ENCODE peak calls at places on chromosomes 3 and 15, in five cellular contexts. One of them, this sample, is unnamed. For H3K4me1, the result is how much of the 10 kb centered on the place peaks cover.

GRCh38 chr15:62739507-62739906 is 303.0 kb upstream of the TPM1 start:
- DNase-seq in GM23248: peak
- DNase-seq in ovary: no peak
- DNase-seq in A673: no peak
- DNase-seq in keratinocyte: no peak
- DNase-seq in this sample: no peak

GRCh38 chr3:172397716-172398405 is 50.4 kb downstream of the GHSR start:
- DNase-seq in GM23248: peak
- DNase-seq in ovary: no peak
- DNase-seq in A673: no peak
- DNase-seq in keratinocyte: no peak
- DNase-seq in this sample: no peak

GRCh38 chr3:185460719-185461350 is 38.0 kb downstream of the TMEM41A start:
- DNase-seq in GM23248: peak
- DNase-seq in ovary: no peak
- DNase-seq in A673: peak
- DNase-seq in keratinocyte: no peak
- DNase-seq in this sample: no peak

GRCh38 chr15:54884312-54884711 is 312.4 kb downstream of the RSL24D1 start:
- DNase-seq in GM23248: no peak
- DNase-seq in ovary: no peak
- DNase-seq in A673: no peak
- DNase-seq in keratinocyte: no peak
- DNase-seq in this sample: no peak

GRCh38 chr15:26971303-26972018 is 480 bp downstream of the GABRG3 start:
- DNase-seq in GM23248: no peak
- DNase-seq in ovary: no peak
- DNase-seq in A673: no peak
- DNase-seq in keratinocyte: no peak
- DNase-seq in this sample: peak

GRCh38 chr15:56616551-56616950 is 116.8 kb downstream of the ZNF280D start:
- DNase-seq in GM23248: peak
- DNase-seq in ovary: no peak
- DNase-seq in A673: no peak
- DNase-seq in keratinocyte: no peak
- DNase-seq in this sample: no peak

GRCh38 chr15:48936666-48937065 is 27.1 kb downstream of the SHC4 start:
- DNase-seq in GM23248: peak
- DNase-seq in ovary: no peak
- DNase-seq in A673: no peak
- DNase-seq in keratinocyte: no peak
- DNase-seq in this sample: no peak

GRCh38 chr3:4670352-4670751 is 177.2 kb downstream of the ITPR1 start:
- DNase-seq in GM23248: peak
- DNase-seq in ovary: no peak
- DNase-seq in A673: peak
- DNase-seq in keratinocyte: no peak
- DNase-seq in this sample: no peak

GRCh38 chr15:39530446-39531342 is 50.2 kb upstream of the THBS1 start:
- DNase-seq in GM23248: peak
- DNase-seq in ovary: no peak
- DNase-seq in A673: no peak
- DNase-seq in keratinocyte: no peak
- DNase-seq in this sample: no peak

GRCh38 chr15:63029701-63030100 is 12.8 kb upstream of the TPM1 start:
- DNase-seq in GM23248: peak
- DNase-seq in ovary: no peak
- DNase-seq in A673: no peak
- DNase-seq in keratinocyte: no peak
- DNase-seq in this sample: peak

GRCh38 chr3:184652465-184652864 is 59.4 kb downstream of the MAGEF1 start:
- DNase-seq in GM23248: no peak
- DNase-seq in ovary: no peak
- DNase-seq in A673: no peak
- DNase-seq in keratinocyte: peak
- DNase-seq in this sample: no peak

GRCh38 chr3:88623709-88624108 is 473.9 kb downstream of the C3orf38 start:
- DNase-seq in GM23248: no peak
- DNase-seq in ovary: no peak
- DNase-seq in A673: no peak
- DNase-seq in keratinocyte: no peak
- DNase-seq in this sample: no peak

GRCh38 chr15:101359365-101359947 is 64.4 kb upstream of the SNRPA1 start:
- DNase-seq in GM23248: peak
- DNase-seq in ovary: no peak
- DNase-seq in A673: no peak
- DNase-seq in keratinocyte: peak
- DNase-seq in this sample: no peak

GRCh38 chr3:139136459-139137190 is 91.9 kb upstream of the PRR23C start:
- DNase-seq in GM23248: no peak
- DNase-seq in ovary: no peak
- DNase-seq in A673: no peak
- DNase-seq in keratinocyte: no peak
- DNase-seq in this sample: no peak

GRCh38 chr15:100878601-100879000 is 1.0 kb upstream of the ALDH1A3 start:
- DNase-seq in GM23248: no peak
- DNase-seq in ovary: no peak
- DNase-seq in A673: no peak
- DNase-seq in keratinocyte: no peak
- DNase-seq in this sample: no peak

GRCh38 chr3:72340476-72341379 is 507.5 kb downstream of the SHQ1 start:
- DNase-seq in GM23248: peak
- DNase-seq in ovary: peak
- DNase-seq in A673: no peak
- DNase-seq in keratinocyte: no peak
- DNase-seq in this sample: no peak

GRCh38 chr15:58066042-58066867 is 744 bp upstream of the ALDH1A2 start:
- DNase-seq in GM23248: peak
- DNase-seq in ovary: peak
- DNase-seq in A673: peak
- DNase-seq in keratinocyte: no peak
- DNase-seq in this sample: peak

GRCh38 chr3:50323092-50323600 is 601 bp upstream of the HYAL2 start:
- DNase-seq in GM23248: no peak
- DNase-seq in ovary: no peak
- DNase-seq in A673: no peak
- DNase-seq in keratinocyte: no peak
- DNase-seq in this sample: no peak
- H3K4me1 ChIP-seq in GM23248: under half
- H3K4me1 ChIP-seq in ovary: under half
- H3K4me1 ChIP-seq in A673: under half
- H3K4me1 ChIP-seq in keratinocyte: under half
- H3K4me1 ChIP-seq in this sample: under half

GRCh38 chr15:65612616-65612946 is 1.6 kb upstream of the INTS14 start:
- DNase-seq in GM23248: peak
- DNase-seq in ovary: no peak
- DNase-seq in A673: no peak
- DNase-seq in keratinocyte: no peak
- DNase-seq in this sample: no peak
- H3K27ac ChIP-seq in GM23248: peak
- H3K27ac ChIP-seq in ovary: no peak
- H3K27ac ChIP-seq in A673: no peak
- H3K27ac ChIP-seq in keratinocyte: no peak
- H3K27ac ChIP-seq in this sample: no peak

GRCh38 chr3:152402698-152403456 is 134.1 kb downstream of the MBNL1 start:
- DNase-seq in GM23248: no peak
- DNase-seq in ovary: no peak
- DNase-seq in A673: no peak
- DNase-seq in keratinocyte: no peak
- DNase-seq in this sample: no peak

GRCh38 chr3:152400912-152401311 is 132.2 kb downstream of the MBNL1 start:
- DNase-seq in GM23248: peak
- DNase-seq in ovary: no peak
- DNase-seq in A673: no peak
- DNase-seq in keratinocyte: no peak
- DNase-seq in this sample: no peak

GRCh38 chr3:152403632-152404066 is 134.9 kb downstream of the MBNL1 start:
- DNase-seq in GM23248: no peak
- DNase-seq in ovary: no peak
- DNase-seq in A673: no peak
- DNase-seq in keratinocyte: no peak
- DNase-seq in this sample: no peak

GRCh38 chr3:152404976-152405375 is 136.2 kb downstream of the MBNL1 start:
- DNase-seq in GM23248: no peak
- DNase-seq in ovary: no peak
- DNase-seq in A673: no peak
- DNase-seq in keratinocyte: no peak
- DNase-seq in this sample: no peak

GRCh38 chr3:152405915-152406802 is 137.4 kb downstream of the MBNL1 start:
- DNase-seq in GM23248: peak
- DNase-seq in ovary: no peak
- DNase-seq in A673: peak
- DNase-seq in keratinocyte: no peak
- DNase-seq in this sample: no peak
- H3K4me3 ChIP-seq in GM23248: peak
- H3K4me3 ChIP-seq in ovary: no peak
- H3K4me3 ChIP-seq in A673: peak
- H3K4me3 ChIP-seq in keratinocyte: no peak
- H3K4me3 ChIP-seq in this sample: no peak

GRCh38 chr15:90184119-90184785 is 16.9 kb upstream of the SEMA4B start:
- DNase-seq in GM23248: peak
- DNase-seq in ovary: peak
- DNase-seq in A673: no peak
- DNase-seq in keratinocyte: no peak
- DNase-seq in this sample: no peak
- H3K4me1 ChIP-seq in GM23248: under half
- H3K4me1 ChIP-seq in ovary: under half
- H3K4me1 ChIP-seq in A673: under half
- H3K4me1 ChIP-seq in keratinocyte: under half
- H3K4me1 ChIP-seq in this sample: under half

GRCh38 chr3:194772241-194773000 is 86.7 kb downstream of the FAM43A start:
- DNase-seq in GM23248: peak
- DNase-seq in ovary: no peak
- DNase-seq in A673: no peak
- DNase-seq in keratinocyte: peak
- DNase-seq in this sample: no peak
- H3K27ac ChIP-seq in GM23248: no peak
- H3K27ac ChIP-seq in ovary: no peak
- H3K27ac ChIP-seq in A673: no peak
- H3K27ac ChIP-seq in keratinocyte: peak
- H3K27ac ChIP-seq in this sample: no peak

GRCh38 chr3:188400494-188401243 is 246.7 kb downstream of the LPP start:
- DNase-seq in GM23248: no peak
- DNase-seq in ovary: no peak
- DNase-seq in A673: no peak
- DNase-seq in keratinocyte: no peak
- DNase-seq in this sample: no peak

GRCh38 chr3:188394588-188394987 is 240.6 kb downstream of the LPP start:
- DNase-seq in GM23248: no peak
- DNase-seq in ovary: no peak
- DNase-seq in A673: no peak
- DNase-seq in keratinocyte: no peak
- DNase-seq in this sample: no peak

GRCh38 chr3:188396900-188397299 is 242.9 kb downstream of the LPP start:
- DNase-seq in GM23248: no peak
- DNase-seq in ovary: no peak
- DNase-seq in A673: no peak
- DNase-seq in keratinocyte: no peak
- DNase-seq in this sample: no peak

GRCh38 chr3:188397766-188398705 is 244.1 kb downstream of the LPP start:
- DNase-seq in GM23248: no peak
- DNase-seq in ovary: no peak
- DNase-seq in A673: no peak
- DNase-seq in keratinocyte: no peak
- DNase-seq in this sample: no peak

DNA sequence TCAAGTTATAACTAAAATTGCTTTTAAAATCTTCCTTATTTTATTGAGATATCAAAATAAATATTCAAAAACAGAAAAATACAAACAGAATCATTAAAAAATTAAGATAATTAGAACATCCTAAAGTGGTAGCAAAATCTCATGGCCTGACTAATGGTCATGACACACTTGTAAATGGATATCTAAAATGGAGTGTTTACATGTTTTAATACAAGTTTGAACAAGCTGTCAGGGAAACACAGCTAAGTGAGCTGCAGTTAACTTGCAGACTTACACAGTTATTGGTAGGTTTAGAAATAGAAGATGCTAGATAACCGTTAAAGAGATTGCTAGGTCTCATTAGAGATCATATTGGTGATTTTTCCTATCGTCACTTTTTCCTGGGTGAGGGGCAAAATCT is 242.3 kb downstream of the LPP start:
- DNase-seq in GM23248: no peak
- DNase-seq in ovary: no peak
- DNase-seq in A673: no peak
- DNase-seq in keratinocyte: no peak
- DNase-seq in this sample: no peak
- H3K4me3 ChIP-seq in GM23248: no peak
- H3K4me3 ChIP-seq in ovary: no peak
- H3K4me3 ChIP-seq in A673: no peak
- H3K4me3 ChIP-seq in keratinocyte: no peak
- H3K4me3 ChIP-seq in this sample: no peak

DNA sequence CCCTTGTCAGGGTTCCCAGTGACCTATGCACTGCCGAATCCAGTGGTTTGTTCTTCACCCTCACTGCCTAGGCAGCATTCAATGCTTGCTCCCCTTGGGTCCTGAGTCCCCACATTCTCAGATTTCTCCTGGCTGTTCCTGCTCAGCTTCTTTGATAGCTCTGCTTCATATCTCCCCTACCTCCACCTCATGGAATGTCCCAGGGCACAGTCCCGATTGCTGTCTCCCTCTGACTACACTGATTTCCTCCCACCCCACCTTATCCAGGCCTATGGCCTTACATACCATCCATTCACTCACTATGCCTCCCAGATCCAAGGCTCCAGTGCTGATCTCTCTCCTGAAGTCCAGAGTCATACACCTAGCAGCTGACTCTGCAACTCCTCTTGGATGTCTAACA is 1.5 kb upstream of the CDHR4 start:
- DNase-seq in GM23248: no peak
- DNase-seq in ovary: no peak
- DNase-seq in A673: no peak
- DNase-seq in keratinocyte: no peak
- DNase-seq in this sample: no peak
- H3K4me1 ChIP-seq in GM23248: under half
- H3K4me1 ChIP-seq in ovary: under half
- H3K4me1 ChIP-seq in A673: under half
- H3K4me1 ChIP-seq in keratinocyte: under half
- H3K4me1 ChIP-seq in this sample: under half

This sample was measured in SJCRH30.